ENCODE peak calls at places on chromosomes 7 and 10, in five cellular contexts. P, K, G, M and O are unnamed samples.

GRCh38 chr10:21976739-21977138 is 26.8 kb downstream of the DNAJC1 start:
- DNase-seq in K (no peak), M (no peak), P (no peak), G (no peak), O (no peak)

GRCh38 chr10:3874988-3875841 is 90.2 kb upstream of the KLF6 start:
- DNase-seq in G (no peak), P (no peak), M (no peak), K (peak; percentile 41), O (no peak)

GRCh38 chr7:7639421-7639820 is 1.1 kb upstream of the UMAD1 start:
- DNase-seq in G (no peak), K (no peak), P (no peak), M (no peak), O (no peak)

GRCh38 chr7:77444123-77444522 is 28.0 kb upstream of the GSAP start:
- DNase-seq in P (no peak), G (no peak), K (no peak), M (no peak), O (no peak)

GRCh38 chr7:45203947-45204445 is 46.4 kb downstream of the RAMP3 start:
- DNase-seq in K (no peak), M (no peak), P (no peak), G (no peak), O (no peak)

GRCh38 chr10:26221571-26221970 is 5.0 kb downstream of the GAD2 start:
- DNase-seq in G (no peak), K (no peak), M (no peak), P (no peak), O (no peak)

GRCh38 chr10:89337493-89337892 is 9.7 kb downstream of the IFIT3 start:
- DNase-seq in K (no peak), G (no peak), M (no peak), P (no peak), O (no peak)

GRCh38 chr7:11665381-11665780 is 166.6 kb downstream of the THSD7A start:
- DNase-seq in M (no peak), K (no peak), G (no peak), P (no peak), O (no peak)

GRCh38 chr7:95317546-95317945 is 6.8 kb downstream of the PON1 start:
- DNase-seq in P (no peak), G (no peak), K (no peak), M (no peak), O (no peak)

GRCh38 chr7:151900591-151901312 is 23.8 kb upstream of the PRKAG2 start:
- DNase-seq in G (no peak), K (no peak), M (no peak), P (no peak), O (no peak)

GRCh38 chr10:132192076-132192975 is 5.6 kb downstream of the DPYSL4 start:
- DNase-seq in K (no peak), P (peak; percentile 27), M (no peak), G (no peak), O (no peak)

GRCh38 chr7:36001546-36001945 is 151.5 kb upstream of the EEPD1 start:
- DNase-seq in M (no peak), K (no peak), P (no peak), G (no peak), O (no peak)

GRCh38 chr7:116395125-116395791 is 104.3 kb upstream of the CAV2 start:
- DNase-seq in K (no peak), M (no peak), P (no peak), G (no peak), O (no peak)

GRCh38 chr10:5628798-5629788 is 37.3 kb downstream of the ASB13 start:
- DNase-seq in M (no peak), P (no peak), K (no peak), G (no peak), O (no peak)
- H3K4me3 ChIP-seq in M (peak overlapping the region; percentile 41), P (no peak overlapping the region), K (no peak overlapping the region), G (peak overlapping the region; percentile 43), O (peak overlapping the region; percentile 50)

GRCh38 chr7:1012392-1013095 is 29.6 kb downstream of the CYP2W1 start:
- DNase-seq in M (no peak), P (no peak), G (no peak), K (no peak), O (no peak)
- H3K4me3 ChIP-seq in M (no peak overlapping the region), P (no peak overlapping the region), G (no peak overlapping the region), K (no peak overlapping the region), O (no peak overlapping the region)

DNA sequence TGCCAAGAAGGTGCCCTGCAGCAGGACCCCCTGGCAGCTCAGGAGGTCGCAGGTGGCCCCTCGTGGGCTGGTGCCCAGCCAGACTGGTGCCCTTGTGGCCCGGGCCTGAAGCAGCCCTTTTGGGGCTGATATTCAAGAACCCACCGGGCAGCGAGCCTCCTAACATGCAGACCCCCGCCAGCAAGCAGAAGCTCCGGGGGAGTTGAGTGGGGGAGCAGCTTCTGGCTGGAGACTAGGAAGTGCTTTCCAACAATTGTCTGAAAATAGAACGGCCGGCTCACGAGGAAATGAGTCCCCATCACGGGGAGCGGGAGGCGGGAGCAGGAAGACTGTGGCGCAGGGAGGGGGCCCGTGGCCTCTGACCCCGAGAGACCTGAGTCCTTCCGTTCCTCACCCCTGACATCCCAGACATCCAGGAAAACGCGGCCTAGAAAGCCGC is 9.5 kb upstream of the INTS1 start:
- DNase-seq in K (no peak), P (peak; percentile 85), M (no peak), G (no peak), O (peak; percentile 68)
- H3K4me3 ChIP-seq in K (no peak overlapping the region), P (no peak overlapping the region), M (peak overlapping the region; percentile 5), G (no peak overlapping the region), O (peak overlapping the region; percentile 49)

GRCh38 chr10:8437896-8438295 is 383.4 kb downstream of the GATA3 start:
- DNase-seq in G (no peak), P (no peak), M (no peak), K (no peak), O (no peak)
- H3K4me3 ChIP-seq in G (no peak overlapping the region), P (no peak overlapping the region), M (no peak overlapping the region), K (no peak overlapping the region), O (no peak overlapping the region)

GRCh38 chr10:124095096-124095495 is 1.7 kb upstream of the CHST15 start:
- DNase-seq in G (no peak), M (peak; percentile 84), K (no peak), P (no peak), O (no peak)
- H3K4me3 ChIP-seq in G (no peak overlapping the region), M (no peak overlapping the region), K (no peak overlapping the region), P (no peak overlapping the region), O (no peak overlapping the region)

GRCh38 chr7:79453558-79454324 is at the start of gene MAGI2:
- DNase-seq in M (peak; percentile 94), P (peak; percentile 92), K (peak; percentile 39), G (peak; percentile 95), O (peak; percentile 89)

GRCh38 chr7:79453266-79453557 is 255 bp downstream of the MAGI2 start:
- DNase-seq in G (no peak), P (no peak), M (no peak), K (no peak), O (no peak)

GRCh38 chr7:79452032-79452494 is 1.4 kb downstream of the MAGI2 start:
- DNase-seq in K (peak; percentile 59), P (peak; percentile 91), G (peak; percentile 94), M (peak; percentile 95), O (peak; percentile 83)

GRCh38 chr7:79452495-79453265 is 787 bp downstream of the MAGI2 start:
- DNase-seq in K (peak; percentile 21), M (peak; percentile 71), P (peak; percentile 51), G (peak; percentile 64), O (peak; percentile 16)

DNA sequence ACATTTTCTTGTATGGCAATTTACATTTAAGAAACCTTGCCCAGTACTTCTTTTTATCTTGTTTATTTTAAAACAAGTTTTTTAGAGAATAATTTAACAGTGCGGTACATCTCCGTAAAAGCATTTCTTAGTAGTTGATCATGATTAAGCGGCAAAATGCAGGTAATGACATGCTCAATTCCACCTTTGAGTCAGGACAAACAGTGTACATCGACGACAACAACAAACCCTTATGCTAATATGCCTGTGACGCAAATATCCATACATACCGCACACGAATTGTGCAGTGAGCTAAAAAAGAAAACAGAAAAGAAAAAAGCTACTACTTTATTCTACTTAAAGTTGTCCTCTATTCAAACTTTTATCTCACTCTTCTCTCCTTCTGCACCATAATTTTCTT is 1.9 kb downstream of the MAGI2 start:
- DNase-seq in P (no peak), M (no peak), G (no peak), K (peak; percentile 18), O (no peak)
- H3K4me3 ChIP-seq in P (peak overlapping the region; percentile 46), M (peak overlapping the region; percentile 84), G (peak overlapping the region; percentile 93), K (no peak overlapping the region), O (peak overlapping the region; percentile 76)

GRCh38 chr7:128915271-128915819 is 4.8 kb upstream of the KCP start:
- DNase-seq in G (no peak), M (peak; percentile 47), P (no peak), K (no peak), O (no peak)
- H3K4me3 ChIP-seq in G (no peak overlapping the region), M (peak overlapping the region; percentile 30), P (no peak overlapping the region), K (no peak overlapping the region), O (peak overlapping the region; percentile 46)

DNA sequence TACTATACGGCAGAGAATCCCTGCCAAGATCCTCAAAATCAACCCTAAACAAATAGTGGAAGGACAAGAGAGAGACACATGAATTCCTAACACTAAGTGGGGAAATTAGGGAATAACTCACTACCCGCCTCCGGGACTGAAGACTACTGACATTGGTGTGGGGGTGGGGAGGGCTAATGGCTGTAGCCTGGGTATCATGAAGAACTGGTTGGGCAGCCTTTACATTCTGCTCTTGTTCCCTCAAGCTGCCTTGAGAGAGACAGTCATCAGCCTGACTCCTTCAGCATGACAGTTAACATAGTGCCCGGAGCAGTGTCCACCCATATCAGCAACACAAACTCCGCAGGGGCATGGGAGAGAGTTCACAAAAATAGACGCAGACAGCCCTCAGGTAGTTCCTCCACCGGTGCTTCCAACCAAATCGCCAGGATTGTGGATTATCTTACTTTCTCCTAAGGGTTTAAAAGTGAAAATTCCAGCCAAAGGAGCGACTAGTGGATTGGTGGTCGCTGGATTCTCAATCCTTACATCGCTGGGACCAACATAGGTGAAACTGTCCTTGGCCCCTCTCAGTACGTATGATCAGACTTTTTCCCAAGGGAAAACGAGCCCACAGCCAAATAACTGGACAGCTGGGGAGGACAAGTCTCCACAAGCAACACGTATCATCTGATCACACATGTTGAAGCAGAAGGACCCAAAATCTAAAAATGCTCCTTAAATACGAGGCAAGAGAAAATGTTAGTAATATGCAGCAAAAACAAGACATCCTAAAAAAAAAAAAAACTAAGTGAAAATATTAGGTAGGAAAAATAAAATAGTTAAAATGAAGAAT is 22.6 kb downstream of the TMEM254 start:
- DNase-seq in P (no peak), K (no peak), G (no peak), M (no peak), O (no peak)
- H3K4me3 ChIP-seq in P (no peak overlapping the region), K (no peak overlapping the region), G (no peak overlapping the region), M (no peak overlapping the region), O (no peak overlapping the region)